ENCODE peak calls at places on chromosomes 12 and 14, in ten cellular contexts. G is ovary, B is HCT116, A is adrenal gland, P is K562, E is heart left ventricle, K is uterus, T is A549, C is IMR-90, V is right lobe of liver. O is an unnamed sample.
A peak's percentile ranks its signal among the peaks of the same experiment; 100 is the strongest.

GRCh38 chr12:643478-644292 is 19.6 kb downstream of the NINJ2 start:
- DNase-seq in G (no peak), B (no peak), A (no peak), P (peak; percentile 18), E (peak; percentile 55), K (peak; percentile 32), T (no peak), C (no peak), V (no peak), O (peak; percentile 71)

GRCh38 chr12:54956818-54957641 is 27.5 kb downstream of the TESPA1 start:
- DNase-seq in G (no peak), B (no peak), A (no peak), P (no peak), E (no peak), K (no peak), T (no peak), C (no peak), V (no peak), O (no peak)

GRCh38 chr12:121989951-121990647 is 31.6 kb upstream of the BCL7A start:
- DNase-seq in G (no peak), B (no peak), A (no peak), P (no peak), E (no peak), K (no peak), T (no peak), C (no peak), V (no peak), O (no peak)

GRCh38 chr14:68951051-68951797 is 27.9 kb downstream of the ACTN1 start:
- DNase-seq in G (peak; percentile 87), B (peak; percentile 85), A (peak; percentile 68), P (no peak), E (peak; percentile 93), K (peak; percentile 99), T (peak; percentile 80), C (peak; percentile 96), V (no peak), O (peak; percentile 89)

GRCh38 chr14:50116986-50117385 is 614 bp upstream of the VCPKMT start:
- DNase-seq in G (no peak), B (no peak), A (no peak), P (no peak), E (no peak), K (no peak), T (no peak), C (no peak), V (no peak), O (no peak)

GRCh38 chr14:71472281-71472960 is 459.8 kb upstream of the RGS6 start:
- DNase-seq in G (no peak), B (no peak), A (no peak), P (no peak), E (no peak), K (no peak), T (no peak), C (peak; percentile 21), V (no peak), O (no peak)

GRCh38 chr14:93013368-93013719 is 90.4 kb downstream of the CHGA start:
- DNase-seq in G (no peak), B (no peak), A (no peak), P (no peak), E (no peak), K (no peak), T (no peak), C (peak; percentile 28), V (no peak), O (no peak)

GRCh38 chr12:25284024-25284423 is 33.3 kb upstream of the KRAS start:
- DNase-seq in G (no peak), B (no peak), A (no peak), P (no peak), E (no peak), K (no peak), T (no peak), C (no peak), V (no peak), O (no peak)

GRCh38 chr12:119642986-119643385 is 24.9 kb upstream of the PRKAB1 start:
- DNase-seq in G (no peak), B (no peak), A (no peak), P (peak; percentile 38), E (no peak), K (no peak), T (no peak), C (no peak), V (no peak), O (no peak)

GRCh38 chr14:32038876-32039275 is 38.2 kb upstream of the ARHGAP5 start:
- DNase-seq in G (no peak), B (no peak), A (no peak), P (no peak), E (no peak), K (no peak), T (no peak), C (peak; percentile 1), V (no peak), O (no peak)

GRCh38 chr14:60092516-60092915 is 793 bp downstream of the PCNX4 start:
- DNase-seq in G (no peak), B (no peak), A (peak; percentile 34), P (peak; percentile 8), E (no peak), K (peak; percentile 29), T (peak; percentile 18), C (peak; percentile 41), V (no peak), O (no peak)

GRCh38 chr12:42556917-42557316 is 32.6 kb downstream of the PRICKLE1 start:
- DNase-seq in G (no peak), B (no peak), A (no peak), P (no peak), E (no peak), K (no peak), T (no peak), C (no peak), V (no peak), O (no peak)

GRCh38 chr12:46661161-46661845 is 164.5 kb downstream of the SLC38A4 start:
- DNase-seq in G (no peak), B (peak; percentile 71), A (peak; percentile 40), P (no peak), E (no peak), K (peak; percentile 50), T (peak; percentile 47), C (peak; percentile 95), V (no peak), O (no peak)

DNA sequence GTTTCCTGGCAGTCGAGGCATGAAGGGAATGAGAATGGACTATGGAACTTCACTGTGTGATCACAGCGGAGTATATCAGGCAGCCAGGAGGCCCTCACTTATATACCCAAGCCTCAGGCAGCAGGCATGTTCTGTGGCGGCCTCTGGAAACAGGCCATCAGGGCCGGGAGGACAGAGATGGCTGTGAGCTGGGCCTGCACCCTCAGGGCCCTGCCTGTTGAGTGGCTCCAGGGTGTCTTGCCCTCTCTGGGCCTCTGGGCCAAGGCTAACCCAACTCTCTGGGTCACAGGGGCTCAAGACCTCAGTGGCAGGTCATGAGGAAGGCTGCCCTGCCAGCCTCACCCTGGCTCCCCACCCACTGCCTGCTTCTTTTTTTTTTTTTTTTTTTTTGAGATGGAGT is 33.9 kb upstream of the RCOR1 start:
- DNase-seq in G (no peak), B (no peak), A (no peak), P (no peak), E (peak; percentile 6), K (no peak), T (no peak), C (no peak), V (no peak), O (no peak)
- TF ChIP-seq POLR2A in G (no peak), B (no peak), A (no peak), P (no peak), E (no peak), K (no peak), T (no peak), C (no peak), V (no peak), O (no peak)

GRCh38 chr12:85423947-85424346 is 143.9 kb downstream of the ALX1 start:
- DNase-seq in G (no peak), B (no peak), A (no peak), P (no peak), E (no peak), K (no peak), T (no peak), C (no peak), V (no peak), O (no peak)
- H3K4me1 ChIP-seq in G (no peaks in the 10 kb centered on the region), B (no peaks in the 10 kb centered on the region), A (no peaks in the 10 kb centered on the region), P (no peaks in the 10 kb centered on the region), E (no peaks in the 10 kb centered on the region), K (no peaks in the 10 kb centered on the region), T (no peaks in the 10 kb centered on the region), C (no peaks in the 10 kb centered on the region), V (no peaks in the 10 kb centered on the region), O (no peaks in the 10 kb centered on the region)

GRCh38 chr14:65373671-65374039 is 38.9 kb upstream of the FUT8 start:
- DNase-seq in G (no peak), B (no peak), A (no peak), P (no peak), E (no peak), K (no peak), T (no peak), C (no peak), V (no peak), O (no peak)
- TF ChIP-seq CTCF in G (no peak), B (no peak), A (no peak), P (peak; percentile 10), E (no peak), K (no peak), T (no peak), C (no peak), V (no peak), O (no peak)

DNA sequence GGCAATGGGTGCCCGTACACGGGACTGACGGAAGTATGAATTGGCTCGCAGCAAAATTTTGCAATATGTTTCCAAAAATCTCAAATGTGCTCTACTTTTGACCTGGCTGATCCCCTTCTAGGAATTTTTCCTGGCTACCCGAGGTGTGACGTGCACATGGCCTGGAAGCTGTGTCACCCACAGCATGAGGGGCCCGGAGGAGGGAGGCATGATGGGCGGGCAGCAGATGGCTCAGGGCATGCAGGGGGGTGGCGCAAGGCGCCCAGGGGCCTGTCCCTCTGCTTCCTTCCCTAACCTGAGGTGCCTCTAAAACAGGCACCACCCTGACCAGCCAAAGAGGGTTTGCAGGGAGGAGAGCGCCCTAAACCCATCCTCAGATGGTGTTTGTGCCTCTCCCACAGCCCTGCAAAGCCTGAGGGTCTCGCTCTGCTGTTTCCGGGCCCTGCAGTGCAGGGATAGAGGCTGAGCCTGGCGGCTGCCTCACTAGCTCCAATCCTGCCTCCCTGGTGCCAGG is 6.7 kb downstream of the GPR132 start:
- DNase-seq in G (no peak), B (no peak), A (no peak), P (no peak), E (no peak), K (no peak), T (no peak), C (no peak), V (peak; percentile 42), O (no peak)
- TF ChIP-seq POLR2A in G (no peak), B (no peak), A (no peak), P (no peak), E (no peak), K (no peak), T (no peak), C (no peak), V (no peak), O (no peak)

GRCh38 chr12:111643428-111643826 is 42.3 kb downstream of the BRAP start:
- DNase-seq in G (no peak), B (no peak), A (no peak), P (no peak), E (peak; percentile 46), K (peak; percentile 25), T (no peak), C (peak; percentile 95), V (peak; percentile 78), O (no peak)
- H3K4me1 ChIP-seq in G (peaks cover 3% of the 10 kb centered on the region), B (peaks cover 8% of the 10 kb centered on the region), A (peaks cover 19% of the 10 kb centered on the region), P (peaks cover 5% of the 10 kb centered on the region), E (no peaks in the 10 kb centered on the region), K (peaks cover 4% of the 10 kb centered on the region), T (no peaks in the 10 kb centered on the region), C (peaks cover 16% of the 10 kb centered on the region), V (no peaks in the 10 kb centered on the region), O (no peaks in the 10 kb centered on the region)

O was measured in Peyer's patch.